ENCODE peak calls at places on chromosomes 3 and 15, in four cellular contexts. L, O, U and Q are unnamed samples.

GRCh38 chr15:33104276-33104675 is 90.2 kb downstream of the FMN1 start:
- DNase-seq in O (peak; percentile 78), L (no peak), U (no peak), Q (peak; percentile 74)

GRCh38 chr15:69311319-69311721 is 12.6 kb downstream of the PAQR5 start:
- DNase-seq in O (peak; percentile 49), U (no peak), L (no peak), Q (no peak)

GRCh38 chr3:16538505-16538904 is 25.0 kb upstream of the RFTN1 start:
- DNase-seq in U (no peak), L (no peak), O (no peak), Q (no peak)

GRCh38 chr15:20355256-20355868 is 186.2 kb downstream of the GOLGA6L6 start:
- DNase-seq in U (no peak), O (no peak), L (peak; percentile 93), Q (no peak)

GRCh38 chr3:18301781-18302180 is 123.4 kb downstream of the SATB1 start:
- DNase-seq in O (no peak), U (no peak), L (no peak), Q (no peak)

GRCh38 chr3:170750478-170750830 is 119.5 kb downstream of the RPL22L1 start:
- DNase-seq in O (no peak), L (no peak), U (no peak), Q (no peak)

GRCh38 chr3:182935803-182936202 is 44.5 kb downstream of the DCUN1D1 start:
- DNase-seq in O (peak; percentile 4), L (no peak), U (no peak), Q (no peak)

GRCh38 chr3:127493924-127494646 is 96.4 kb downstream of the TPRA1 start:
- DNase-seq in O (no peak), U (no peak), L (peak; percentile 60), Q (no peak)

GRCh38 chr15:39756806-39757522 is 25.7 kb downstream of the FSIP1 start:
- DNase-seq in U (peak; percentile 43), L (no peak), O (peak; percentile 35), Q (no peak)

GRCh38 chr15:60781211-60781713 is 302.3 kb upstream of the ICE2 start:
- DNase-seq in O (no peak), U (no peak), L (no peak), Q (no peak)

GRCh38 chr3:46463120-46463867 is 1.4 kb downstream of the LTF start:
- DNase-seq in L (peak; percentile 77), O (no peak), U (no peak), Q (no peak)

GRCh38 chr3:77038928-77039605 is 832 bp upstream of the ROBO2 start:
- DNase-seq in O (no peak), L (no peak), U (no peak), Q (no peak)

GRCh38 chr3:125141596-125142417 is 70.7 kb downstream of the SLC12A8 start:
- DNase-seq in U (no peak), L (no peak), O (no peak), Q (no peak)
- TF ChIP-seq CTCF in U (peak; percentile 14), L (no peak), O (no peak), Q (peak; percentile 43)

DNA sequence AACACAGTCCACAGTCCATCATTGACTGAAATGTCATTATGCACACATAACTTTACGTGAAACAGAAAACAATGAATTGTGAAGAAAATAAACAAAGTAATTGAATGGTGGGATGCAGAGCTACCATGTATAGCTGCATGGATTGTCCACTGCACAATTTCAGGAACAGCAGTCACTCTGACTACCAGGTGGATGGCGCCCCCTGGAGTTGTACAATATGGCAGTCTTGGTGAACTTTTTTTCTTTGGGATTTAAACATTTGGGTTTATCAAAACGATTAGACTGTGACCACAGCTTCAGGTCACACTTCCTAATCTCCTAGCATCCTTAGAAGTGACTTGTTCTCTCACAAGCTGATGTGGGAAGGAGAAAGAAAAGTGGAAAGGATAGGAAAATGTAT is 48.9 kb upstream of the TCF12 start:
- DNase-seq in O (no peak), L (no peak), U (no peak), Q (no peak)
- TF ChIP-seq CTCF in O (no peak), L (peak; percentile 54), U (peak; percentile 43), Q (peak; percentile 49)

GRCh38 chr3:133964547-133964946 is 65.2 kb downstream of the SLCO2A1 start:
- DNase-seq in O (no peak), L (no peak), U (no peak), Q (no peak)
- TF ChIP-seq CTCF in O (peak; percentile 54), L (no peak), U (no peak), Q (no peak)

DNA sequence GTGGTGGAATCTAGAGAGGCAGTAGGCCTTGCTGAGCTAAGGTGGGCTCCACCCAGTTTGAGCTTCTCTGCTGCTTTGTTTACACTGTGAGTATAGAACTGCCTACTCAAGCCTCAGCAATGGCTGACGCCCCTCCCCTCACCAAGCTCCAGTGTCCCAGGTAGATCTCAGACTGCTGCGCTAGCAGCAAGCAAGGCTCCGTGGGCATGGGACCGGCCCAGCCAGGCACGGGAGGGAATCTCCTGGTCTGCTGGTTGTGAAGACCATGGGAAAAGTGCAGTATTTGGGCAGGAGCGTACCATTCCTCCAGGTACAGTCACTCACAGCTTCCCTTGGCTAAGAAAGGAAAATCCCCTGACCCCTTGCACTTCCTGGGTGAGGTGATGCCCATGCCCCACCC is 407.1 kb downstream of the ZPLD1 start:
- DNase-seq in L (no peak), O (no peak), U (no peak), Q (no peak)
- TF ChIP-seq CTCF in L (no peak), O (no peak), U (no peak), Q (no peak)